ENCODE peak calls at places on chromosome 6, in five cellular contexts. T, C, E, V and H are unnamed samples.
A peak's percentile ranks its signal among the peaks of the same experiment; 100 is the strongest.

GRCh38 chr6:87772597-87773530 is 70.8 kb upstream of the AKIRIN2 start:
- DNase-seq in T (no peak), C (peak; percentile 43), E (peak; percentile 39), V (peak; percentile 13), H (no peak)

GRCh38 chr6:15615837-15616236 is 47.0 kb downstream of the DTNBP1 start:
- DNase-seq in T (no peak), C (no peak), E (peak; percentile 52), V (no peak), H (no peak)

GRCh38 chr6:145332001-145332400 is 403.3 kb downstream of the EPM2A start:
- DNase-seq in T (no peak), C (peak; percentile 48), E (peak; percentile 7), V (no peak), H (no peak)

GRCh38 chr6:25172819-25173218 is 106.4 kb upstream of the CARMIL1 start:
- DNase-seq in T (no peak), C (no peak), E (no peak), V (peak; percentile 83), H (no peak)

GRCh38 chr6:80142586-80142985 is 36.1 kb downstream of the BCKDHB start:
- DNase-seq in T (no peak), C (no peak), E (no peak), V (peak; percentile 61), H (no peak)

GRCh38 chr6:26250806-26251075 is 114.3 kb upstream of the BTN3A2 start:
- DNase-seq in T (no peak), C (peak; percentile 59), E (no peak), V (no peak), H (no peak)

GRCh38 chr6:24257282-24257681 is 100.6 kb downstream of the DCDC2 start:
- DNase-seq in T (no peak), C (peak; percentile 14), E (peak; percentile 10), V (no peak), H (no peak)

GRCh38 chr6:169824848-169825557 is 73.6 kb downstream of the ERMARD start:
- DNase-seq in T (no peak), C (no peak), E (no peak), V (no peak), H (no peak)

GRCh38 chr6:44034391-44034861 is 92.8 kb downstream of the MRPL14 start:
- DNase-seq in T (no peak), C (no peak), E (no peak), V (no peak), H (no peak)

GRCh38 chr6:36840471-36841461 is 1.5 kb upstream of the CPNE5 start:
- DNase-seq in T (no peak), C (peak; percentile 55), E (peak; percentile 38), V (no peak), H (peak; percentile 22)

GRCh38 chr6:156960525-156960924 is 183.3 kb downstream of the ARID1B start:
- DNase-seq in T (no peak), C (no peak), E (no peak), V (no peak), H (no peak)
- H2AFZ ChIP-seq in T (no peak overlapping the region), C (no peak overlapping the region), E (no peak overlapping the region), V (no peak overlapping the region), H (no peak overlapping the region)

DNA sequence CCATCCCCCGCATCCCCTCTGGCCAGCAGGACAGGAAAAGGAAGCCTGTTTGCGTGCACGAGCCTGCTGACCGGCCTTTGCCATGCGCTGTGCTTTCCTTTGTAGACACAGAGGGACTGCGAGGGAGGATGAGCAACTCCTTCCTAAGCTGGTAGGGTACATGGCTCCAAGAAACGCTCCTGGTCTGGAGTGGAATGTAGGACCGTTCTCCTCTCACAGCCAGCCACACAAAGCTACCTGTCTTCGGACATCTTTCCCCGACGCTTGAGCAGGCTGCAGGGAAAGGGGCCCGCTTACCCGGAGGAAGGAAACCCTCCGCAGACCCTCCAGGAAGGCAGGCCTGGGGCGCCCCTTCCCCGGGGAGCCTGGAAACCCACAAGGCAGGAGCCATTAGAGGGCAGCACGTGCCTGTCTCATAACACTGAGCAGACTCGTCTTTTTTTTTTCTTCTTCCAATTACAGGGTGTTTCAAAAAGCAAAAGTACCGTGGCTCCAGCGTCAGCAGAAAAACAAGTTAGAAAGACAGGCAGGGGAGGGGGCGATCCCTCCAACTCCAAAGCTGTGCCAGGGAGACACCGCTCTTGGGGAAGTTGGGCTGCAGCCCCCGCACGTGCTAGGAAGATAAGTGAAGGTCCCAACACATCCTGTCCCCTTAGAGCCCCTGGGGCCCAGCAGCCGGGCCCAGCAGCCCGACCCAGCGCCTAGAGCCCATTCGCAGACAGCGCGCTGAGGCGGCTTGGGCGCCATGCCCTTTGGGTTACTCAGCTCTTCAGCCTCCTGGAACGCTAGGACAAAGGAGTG is 136.0 kb downstream of the LY86 start:
- DNase-seq in T (peak; percentile 69), C (peak; percentile 86), E (peak; percentile 84), V (peak; percentile 89), H (peak; percentile 70)
- H2AFZ ChIP-seq in T (peak overlapping the region; percentile 87), C (peak overlapping the region; percentile 89), E (peak overlapping the region; percentile 27), V (peak overlapping the region; percentile 87), H (peak overlapping the region; percentile 22)

GRCh38 chr6:143743256-143744166 is 65.7 kb downstream of the PHACTR2 start:
- DNase-seq in T (no peak), C (peak; percentile 36), E (peak; percentile 20), V (peak; percentile 44), H (no peak)

GRCh38 chr6:143746202-143747119 is 68.7 kb downstream of the PHACTR2 start:
- DNase-seq in T (no peak), C (no peak), E (no peak), V (peak; percentile 4), H (no peak)

GRCh38 chr6:143742955-143743255 is 65.1 kb downstream of the PHACTR2 start:
- DNase-seq in T (no peak), C (no peak), E (no peak), V (no peak), H (no peak)

GRCh38 chr6:143745160-143746133 is 67.7 kb downstream of the PHACTR2 start:
- DNase-seq in T (peak; percentile 40), C (peak; percentile 65), E (peak; percentile 80), V (peak; percentile 64), H (no peak)

DNA sequence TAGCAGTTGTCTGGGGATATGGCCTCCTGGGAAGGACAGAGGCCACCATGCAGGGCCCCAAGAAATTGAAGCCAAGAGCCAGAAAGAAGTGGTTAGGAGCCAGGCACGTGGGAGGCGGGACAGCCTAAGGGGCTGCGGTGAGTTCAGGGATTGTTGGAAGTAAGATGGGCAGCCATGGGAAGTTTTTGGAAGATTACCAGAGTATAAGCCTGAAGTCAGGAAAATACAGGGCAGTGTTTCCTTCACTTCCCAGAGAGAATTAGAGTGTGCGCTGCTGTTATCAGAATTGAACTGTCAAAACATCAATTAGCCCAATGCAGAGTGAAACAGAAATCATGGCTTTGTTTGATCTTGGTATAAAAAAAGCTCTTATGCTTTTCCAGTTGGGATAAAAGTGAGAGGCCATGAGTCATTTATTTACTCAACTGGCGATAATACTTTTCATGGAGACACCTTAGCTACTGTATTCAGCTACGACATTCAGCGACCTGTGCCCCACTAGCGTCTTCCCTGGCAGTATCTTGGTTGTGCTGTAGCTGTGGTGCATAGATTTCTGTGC is 66.9 kb downstream of the PHACTR2 start:
- DNase-seq in T (no peak), C (no peak), E (peak; percentile 34), V (peak; percentile 24), H (no peak)
- H2AFZ ChIP-seq in T (peak overlapping the region; percentile 81), C (no peak overlapping the region), E (no peak overlapping the region), V (no peak overlapping the region), H (no peak overlapping the region)

DNA sequence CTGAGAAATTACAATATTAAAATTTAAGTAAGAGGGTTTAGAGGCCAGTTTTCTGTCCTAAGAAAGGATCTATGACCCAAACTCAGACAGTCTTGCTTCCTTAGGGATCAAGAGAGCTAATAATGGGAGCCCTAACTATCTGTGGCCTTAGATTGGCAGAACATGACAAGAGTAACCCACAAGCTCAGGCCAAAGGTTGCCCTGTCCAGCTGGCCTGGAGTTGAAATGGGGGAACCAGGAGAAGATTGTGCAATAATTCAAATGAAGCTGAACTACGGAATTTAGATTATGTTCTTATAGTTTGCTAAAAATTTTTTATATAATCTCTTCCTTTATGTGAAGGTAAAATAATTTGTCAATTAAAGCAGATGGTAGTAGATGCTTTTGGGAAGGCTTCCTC is 26.4 kb downstream of the LAMA4 start:
- DNase-seq in T (no peak), C (no peak), E (no peak), V (no peak), H (no peak)
- H2AFZ ChIP-seq in T (peak overlapping the region; percentile 84), C (peak overlapping the region; percentile 59), E (no peak overlapping the region), V (no peak overlapping the region), H (no peak overlapping the region)

DNA sequence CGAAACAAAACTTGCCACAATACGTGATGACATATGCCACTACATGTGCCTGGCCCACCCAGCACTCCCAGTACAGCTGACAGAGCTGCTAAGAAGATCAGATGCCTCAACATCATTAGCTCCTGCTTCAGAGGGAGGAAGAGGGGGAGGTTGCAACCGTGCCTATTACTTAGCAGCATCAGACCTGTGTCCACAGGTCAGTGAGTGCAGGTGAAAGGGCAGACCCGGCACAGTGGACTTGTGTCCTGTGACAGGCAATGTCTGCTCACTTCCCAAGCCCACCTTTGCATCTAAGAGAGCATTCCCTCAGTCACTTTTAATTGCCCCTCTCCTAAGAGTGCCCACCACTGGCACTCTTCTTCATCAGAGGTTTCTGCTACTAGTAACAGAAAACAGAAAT is 9.4 kb upstream of the COL12A1 start:
- DNase-seq in T (no peak), C (no peak), E (no peak), V (no peak), H (no peak)
- H2AFZ ChIP-seq in T (no peak overlapping the region), C (no peak overlapping the region), E (no peak overlapping the region), V (no peak overlapping the region), H (no peak overlapping the region)